ENCODE peak calls at places on chromosomes 5 and 9, in five cellular contexts. One of them, this sample, is unnamed.

GRCh38 chr9:69295872-69296562 is 29.0 kb upstream of the ENTREP1 start:
- DNase-seq in iris pigment epithelial cell: no peak
- DNase-seq in non-pigmented ciliary epithelial cell: no peak
- DNase-seq in lung microvascular endothelial cell: no peak
- DNase-seq in T-helper 17 cell: no peak
- DNase-seq in this sample: no peak

GRCh38 chr5:34656700-34657549 is 797 bp downstream of the RAI14 start:
- DNase-seq in iris pigment epithelial cell: peak
- DNase-seq in non-pigmented ciliary epithelial cell: no peak
- DNase-seq in lung microvascular endothelial cell: peak
- DNase-seq in T-helper 17 cell: peak
- DNase-seq in this sample: peak

GRCh38 chr9:126326228-126327015 is at the start of gene MVB12B:
- DNase-seq in iris pigment epithelial cell: peak
- DNase-seq in non-pigmented ciliary epithelial cell: no peak
- DNase-seq in lung microvascular endothelial cell: peak
- DNase-seq in T-helper 17 cell: peak
- DNase-seq in this sample: peak

GRCh38 chr5:372911-373709 is 51.6 kb downstream of the AHRR start:
- DNase-seq in iris pigment epithelial cell: no peak
- DNase-seq in non-pigmented ciliary epithelial cell: no peak
- DNase-seq in lung microvascular endothelial cell: peak
- DNase-seq in T-helper 17 cell: no peak
- DNase-seq in this sample: peak

GRCh38 chr9:86445636-86446035 is 91.4 kb upstream of the TUT7 start:
- DNase-seq in iris pigment epithelial cell: no peak
- DNase-seq in non-pigmented ciliary epithelial cell: no peak
- DNase-seq in lung microvascular endothelial cell: no peak
- DNase-seq in T-helper 17 cell: no peak
- DNase-seq in this sample: no peak

GRCh38 chr5:104347119-104347708 is 784.6 kb upstream of the NUDT12 start:
- DNase-seq in iris pigment epithelial cell: peak
- DNase-seq in non-pigmented ciliary epithelial cell: no peak
- DNase-seq in lung microvascular endothelial cell: no peak
- DNase-seq in T-helper 17 cell: no peak
- DNase-seq in this sample: peak

GRCh38 chr5:69432412-69433206 is 17.7 kb downstream of the MARVELD2 start:
- DNase-seq in iris pigment epithelial cell: no peak
- DNase-seq in non-pigmented ciliary epithelial cell: no peak
- DNase-seq in lung microvascular endothelial cell: no peak
- DNase-seq in T-helper 17 cell: no peak
- DNase-seq in this sample: no peak

GRCh38 chr9:21812945-21813568 is 10.6 kb downstream of the MTAP start:
- DNase-seq in iris pigment epithelial cell: peak
- DNase-seq in non-pigmented ciliary epithelial cell: no peak
- DNase-seq in lung microvascular endothelial cell: peak
- DNase-seq in T-helper 17 cell: peak
- DNase-seq in this sample: peak

GRCh38 chr5:72166070-72166979 is 59.0 kb downstream of the MAP1B start:
- DNase-seq in iris pigment epithelial cell: peak
- DNase-seq in non-pigmented ciliary epithelial cell: no peak
- DNase-seq in lung microvascular endothelial cell: peak
- DNase-seq in T-helper 17 cell: no peak
- DNase-seq in this sample: peak

GRCh38 chr9:37653385-37653784 is 2.6 kb downstream of the FRMPD1 start:
- DNase-seq in iris pigment epithelial cell: no peak
- DNase-seq in non-pigmented ciliary epithelial cell: no peak
- DNase-seq in lung microvascular endothelial cell: no peak
- DNase-seq in T-helper 17 cell: no peak
- DNase-seq in this sample: no peak

GRCh38 chr5:170283296-170283695 is 14.3 kb downstream of the LCP2 start:
- DNase-seq in iris pigment epithelial cell: no peak
- DNase-seq in non-pigmented ciliary epithelial cell: no peak
- DNase-seq in lung microvascular endothelial cell: no peak
- DNase-seq in T-helper 17 cell: no peak
- DNase-seq in this sample: no peak

GRCh38 chr5:174831985-174832384 is 107.6 kb downstream of the MSX2 start:
- DNase-seq in iris pigment epithelial cell: no peak
- DNase-seq in non-pigmented ciliary epithelial cell: no peak
- DNase-seq in lung microvascular endothelial cell: no peak
- DNase-seq in T-helper 17 cell: no peak
- DNase-seq in this sample: no peak

GRCh38 chr9:71353723-71354122 is 232.3 kb upstream of the TRPM3 start:
- DNase-seq in iris pigment epithelial cell: peak
- DNase-seq in non-pigmented ciliary epithelial cell: no peak
- DNase-seq in lung microvascular endothelial cell: no peak
- DNase-seq in T-helper 17 cell: no peak
- DNase-seq in this sample: no peak

GRCh38 chr5:110338336-110339083 is 388.0 kb downstream of the TMEM232 start:
- DNase-seq in iris pigment epithelial cell: no peak
- DNase-seq in non-pigmented ciliary epithelial cell: no peak
- DNase-seq in lung microvascular endothelial cell: no peak
- DNase-seq in T-helper 17 cell: no peak
- DNase-seq in this sample: no peak

GRCh38 chr9:135051316-135052038 is 36.0 kb upstream of the OLFM1 start:
- DNase-seq in iris pigment epithelial cell: no peak
- DNase-seq in non-pigmented ciliary epithelial cell: no peak
- DNase-seq in lung microvascular endothelial cell: no peak
- DNase-seq in T-helper 17 cell: no peak
- DNase-seq in this sample: no peak

GRCh38 chr5:118968925-118969375 is 19.4 kb downstream of the DTWD2 start:
- DNase-seq in iris pigment epithelial cell: peak
- DNase-seq in non-pigmented ciliary epithelial cell: no peak
- DNase-seq in lung microvascular endothelial cell: no peak
- DNase-seq in T-helper 17 cell: no peak
- DNase-seq in this sample: no peak

GRCh38 chr9:15834541-15834940 is 281.7 kb downstream of the CCDC171 start:
- DNase-seq in iris pigment epithelial cell: peak
- DNase-seq in non-pigmented ciliary epithelial cell: no peak
- DNase-seq in lung microvascular endothelial cell: peak
- DNase-seq in T-helper 17 cell: no peak
- DNase-seq in this sample: peak

GRCh38 chr5:40784027-40784653 is 14.0 kb downstream of the PRKAA1 start:
- DNase-seq in iris pigment epithelial cell: no peak
- DNase-seq in non-pigmented ciliary epithelial cell: no peak
- DNase-seq in lung microvascular endothelial cell: no peak
- DNase-seq in T-helper 17 cell: no peak
- DNase-seq in this sample: no peak

GRCh38 chr5:78367318-78367991 is 7.0 kb downstream of the SCAMP1 start:
- DNase-seq in iris pigment epithelial cell: no peak
- DNase-seq in non-pigmented ciliary epithelial cell: no peak
- DNase-seq in lung microvascular endothelial cell: no peak
- DNase-seq in T-helper 17 cell: no peak
- DNase-seq in this sample: no peak

GRCh38 chr9:8287501-8287900 is 487.9 kb upstream of the DMAC1 start:
- DNase-seq in iris pigment epithelial cell: no peak
- DNase-seq in non-pigmented ciliary epithelial cell: no peak
- DNase-seq in lung microvascular endothelial cell: no peak
- DNase-seq in T-helper 17 cell: no peak
- DNase-seq in this sample: no peak

GRCh38 chr9:17349816-17350215 is 215.0 kb downstream of the CNTLN start:
- DNase-seq in iris pigment epithelial cell: peak
- DNase-seq in non-pigmented ciliary epithelial cell: peak
- DNase-seq in lung microvascular endothelial cell: no peak
- DNase-seq in T-helper 17 cell: no peak
- DNase-seq in this sample: no peak

GRCh38 chr5:68350176-68350575 is 134.6 kb downstream of the PIK3R1 start:
- DNase-seq in iris pigment epithelial cell: no peak
- DNase-seq in non-pigmented ciliary epithelial cell: no peak
- DNase-seq in lung microvascular endothelial cell: no peak
- DNase-seq in T-helper 17 cell: no peak
- DNase-seq in this sample: no peak

GRCh38 chr5:31442253-31442820 is 89.6 kb downstream of the DROSHA start:
- DNase-seq in iris pigment epithelial cell: peak
- DNase-seq in non-pigmented ciliary epithelial cell: no peak
- DNase-seq in lung microvascular endothelial cell: no peak
- DNase-seq in T-helper 17 cell: no peak
- DNase-seq in this sample: no peak

GRCh38 chr9:76419782-76420380 is 25.7 kb upstream of the RFK start:
- DNase-seq in iris pigment epithelial cell: no peak
- DNase-seq in non-pigmented ciliary epithelial cell: no peak
- DNase-seq in lung microvascular endothelial cell: peak
- DNase-seq in T-helper 17 cell: no peak
- DNase-seq in this sample: peak

GRCh38 chr5:147303976-147304375 is 69.2 kb downstream of the STK32A start:
- DNase-seq in iris pigment epithelial cell: peak
- DNase-seq in non-pigmented ciliary epithelial cell: peak
- DNase-seq in lung microvascular endothelial cell: no peak
- DNase-seq in T-helper 17 cell: no peak
- DNase-seq in this sample: peak